ENCODE peak calls at places on chromosomes 2 and 18, in seven cellular contexts. Y, M, G, K, Z, R and T are unnamed samples.
A peak's percentile ranks its signal among the peaks of the same experiment; 100 is the strongest.

GRCh38 chr2:156435392-156435724 is 821 bp upstream of the GPD2 start:
- DNase-seq in Y (no peak), M (no peak), G (no peak), K (no peak), Z (no peak), R (peak; percentile 26), T (no peak)

GRCh38 chr18:830315-830901 is 18.4 kb upstream of the YES1 start:
- DNase-seq in Y (no peak), M (no peak), G (peak; percentile 73), K (peak; percentile 72), Z (peak; percentile 87), R (no peak), T (no peak)

GRCh38 chr18:13112982-13113381 is 105.6 kb upstream of the LDLRAD4 start:
- DNase-seq in Y (no peak), M (no peak), G (peak; percentile 55), K (peak; percentile 85), Z (peak; percentile 7), R (no peak), T (peak; percentile 40)

GRCh38 chr2:2837768-2838547 is 506.9 kb upstream of the MYT1L start:
- DNase-seq in Y (no peak), M (no peak), G (no peak), K (no peak), Z (no peak), R (no peak), T (no peak)

GRCh38 chr2:204505488-204505887 is 39.8 kb upstream of the PARD3B start:
- DNase-seq in Y (no peak), M (no peak), G (peak; percentile 28), K (no peak), Z (no peak), R (no peak), T (no peak)

GRCh38 chr18:78192044-78192443 is 787.6 kb upstream of the SALL3 start:
- DNase-seq in Y (no peak), M (no peak), G (no peak), K (no peak), Z (no peak), R (no peak), T (peak; percentile 38)

GRCh38 chr18:36706313-36706881 is 122.4 kb downstream of the TPGS2 start:
- DNase-seq in Y (no peak), M (no peak), G (peak; percentile 74), K (no peak), Z (no peak), R (no peak), T (no peak)

GRCh38 chr2:232900811-232901701 is 31.0 kb downstream of the SNORC start:
- DNase-seq in Y (no peak), M (no peak), G (no peak), K (peak; percentile 66), Z (no peak), R (no peak), T (no peak)

GRCh38 chr2:222670191-222671038 is 1.0 kb upstream of the MOGAT1 start:
- DNase-seq in Y (no peak), M (no peak), G (no peak), K (no peak), Z (no peak), R (no peak), T (no peak)

GRCh38 chr2:147110317-147110716 is 734.5 kb upstream of the ACVR2A start:
- DNase-seq in Y (no peak), M (no peak), G (peak; percentile 57), K (no peak), Z (no peak), R (no peak), T (no peak)

GRCh38 chr18:39681061-39681460 is 2115.5 kb upstream of the CELF4 start:
- DNase-seq in Y (no peak), M (no peak), G (no peak), K (peak; percentile 17), Z (no peak), R (no peak), T (no peak)

GRCh38 chr2:106124787-106125549 is 69.1 kb downstream of the UXS1 start:
- DNase-seq in Y (no peak), M (no peak), G (no peak), K (no peak), Z (no peak), R (no peak), T (peak; percentile 29)

GRCh38 chr2:166375736-166376487 is at the start of gene SCN9A:
- DNase-seq in Y (no peak), M (peak; percentile 86), G (peak; percentile 85), K (peak; percentile 94), Z (peak; percentile 2), R (peak; percentile 49), T (peak; percentile 73)

GRCh38 chr2:152548111-152548875 is 169.0 kb downstream of the PRPF40A start:
- DNase-seq in Y (no peak), M (no peak), G (peak; percentile 50), K (no peak), Z (no peak), R (no peak), T (peak; percentile 59)

GRCh38 chr18:8778824-8779223 is 73.5 kb downstream of the MTCL1 start:
- DNase-seq in Y (no peak), M (no peak), G (no peak), K (no peak), Z (no peak), R (no peak), T (no peak)

GRCh38 chr2:231393149-231394131 is 2.1 kb upstream of the B3GNT7 start:
- DNase-seq in Y (no peak), M (no peak), G (no peak), K (peak; percentile 83), Z (no peak), R (no peak), T (no peak)

GRCh38 chr2:202149155-202149762 is 76.2 kb downstream of the KIAA2012 start:
- DNase-seq in Y (no peak), M (no peak), G (peak; percentile 92), K (peak; percentile 58), Z (no peak), R (no peak), T (no peak)

GRCh38 chr2:57720728-57721627 is 325.6 kb upstream of the VRK2 start:
- DNase-seq in Y (peak; percentile 65), M (no peak), G (peak; percentile 75), K (peak; percentile 88), Z (peak; percentile 24), R (peak; percentile 38), T (peak; percentile 29)

GRCh38 chr2:177598321-177598922 is 205.8 kb downstream of the AGPS start:
- DNase-seq in Y (no peak), M (no peak), G (peak; percentile 56), K (no peak), Z (no peak), R (no peak), T (no peak)

GRCh38 chr2:12202702-12203101 is 456.3 kb downstream of the LPIN1 start:
- DNase-seq in Y (no peak), M (no peak), G (peak; percentile 34), K (no peak), Z (no peak), R (no peak), T (no peak)

GRCh38 chr2:96245609-96246390 is 20.0 kb downstream of the TMEM127 start:
- DNase-seq in Y (no peak), M (no peak), G (peak; percentile 47), K (no peak), Z (no peak), R (no peak), T (no peak)

GRCh38 chr2:241692448-241692847 is 5.8 kb upstream of the DTYMK start:
- DNase-seq in Y (no peak), M (no peak), G (peak; percentile 89), K (no peak), Z (no peak), R (no peak), T (no peak)

GRCh38 chr2:239318091-239318725 is 82.6 kb downstream of the HDAC4 start:
- DNase-seq in Y (no peak), M (no peak), G (no peak), K (no peak), Z (no peak), R (no peak), T (no peak)

GRCh38 chr2:47485177-47485576 is 82.2 kb downstream of the MSH2 start:
- DNase-seq in Y (no peak), M (no peak), G (no peak), K (no peak), Z (no peak), R (no peak), T (no peak)

GRCh38 chr2:222319576-222320440 is 21.0 kb upstream of the PAX3 start:
- DNase-seq in Y (no peak), M (peak; percentile 53), G (peak; percentile 35), K (peak; percentile 69), Z (no peak), R (no peak), T (no peak)

GRCh38 chr18:24734058-24734457 is 273.6 kb downstream of the HRH4 start:
- DNase-seq in Y (no peak), M (peak; percentile 53), G (peak; percentile 50), K (peak; percentile 58), Z (no peak), R (no peak), T (peak; percentile 10)

GRCh38 chr2:20339012-20339411 is 11.6 kb downstream of the PUM2 start:
- DNase-seq in Y (no peak), M (no peak), G (no peak), K (no peak), Z (no peak), R (no peak), T (no peak)

GRCh38 chr2:20334645-20335203 is 15.9 kb downstream of the PUM2 start:
- DNase-seq in Y (no peak), M (no peak), G (peak; percentile 20), K (no peak), Z (no peak), R (no peak), T (no peak)

GRCh38 chr2:20330202-20330601 is 20.4 kb downstream of the PUM2 start:
- DNase-seq in Y (no peak), M (no peak), G (no peak), K (no peak), Z (no peak), R (no peak), T (no peak)

GRCh38 chr2:20333738-20334137 is 16.9 kb downstream of the PUM2 start:
- DNase-seq in Y (no peak), M (no peak), G (no peak), K (no peak), Z (no peak), R (no peak), T (no peak)
- H3K4me1 ChIP-seq in Y (peaks cover 8% of the 10 kb centered on the region), M (no peaks in the 10 kb centered on the region), G (peaks cover 6% of the 10 kb centered on the region), K (peaks cover 42% of the 10 kb centered on the region), Z (peaks cover 56% of the 10 kb centered on the region), R (peaks cover 41% of the 10 kb centered on the region), T (no peaks in the 10 kb centered on the region)

GRCh38 chr18:66729459-66730239 is 125.8 kb upstream of the CDH19 start:
- DNase-seq in Y (no peak), M (no peak), G (no peak), K (no peak), Z (no peak), R (no peak), T (no peak)
- H3K4me1 ChIP-seq in Y (no peaks in the 10 kb centered on the region), M (no peaks in the 10 kb centered on the region), G (no peaks in the 10 kb centered on the region), K (no peaks in the 10 kb centered on the region), Z (no peaks in the 10 kb centered on the region), R (no peaks in the 10 kb centered on the region), T (no peaks in the 10 kb centered on the region)

GRCh38 chr2:173136614-173137013 is 61.0 kb downstream of the MAP3K20 start:
- DNase-seq in Y (no peak), M (no peak), G (no peak), K (no peak), Z (no peak), R (no peak), T (no peak)
- H3K4me1 ChIP-seq in Y (peaks cover 61% of the 10 kb centered on the region), M (no peaks in the 10 kb centered on the region), G (peaks cover 10% of the 10 kb centered on the region), K (peaks cover 26% of the 10 kb centered on the region), Z (peaks cover 15% of the 10 kb centered on the region), R (peaks cover 6% of the 10 kb centered on the region), T (no peaks in the 10 kb centered on the region)

DNA sequence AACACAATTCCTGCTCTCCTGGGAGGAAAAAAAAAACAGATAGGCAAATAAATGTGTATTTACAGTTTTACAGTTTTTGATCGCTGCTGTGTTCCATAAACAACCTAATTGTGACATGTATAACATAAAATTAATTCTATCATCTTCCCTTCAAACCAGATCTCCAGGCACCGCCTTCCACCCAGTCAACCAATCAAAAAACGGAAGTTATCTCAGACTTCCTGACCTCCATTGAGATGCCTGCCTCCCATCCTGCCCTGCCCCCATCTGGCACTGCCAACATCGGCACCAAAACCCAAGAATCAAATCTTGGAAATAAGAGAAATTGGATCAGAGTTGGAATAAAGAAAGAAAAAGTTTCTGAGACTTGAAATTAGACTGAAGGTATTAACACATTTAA is 3.1 kb upstream of the RIOK3 start:
- DNase-seq in Y (no peak), M (no peak), G (no peak), K (no peak), Z (no peak), R (no peak), T (no peak)
- H3K4me1 ChIP-seq in Y (peaks cover 11% of the 10 kb centered on the region), M (no peaks in the 10 kb centered on the region), G (peaks cover 13% of the 10 kb centered on the region), K (peaks cover 5% of the 10 kb centered on the region), Z (peaks cover 11% of the 10 kb centered on the region), R (peaks cover 9% of the 10 kb centered on the region), T (no peaks in the 10 kb centered on the region)